ENCODE peak calls at places on chromosome 16, in five cellular contexts. One of them, this sample, is unnamed.

GRCh38 chr16:72434159-72434558 is 262.2 kb upstream of the PMFBP1 start:
- DNase-seq in body of pancreas: no peak
- DNase-seq in T-helper 2 cell: peak
- DNase-seq in T-cell: no peak
- DNase-seq in GM20000: no peak
- DNase-seq in this sample: no peak

GRCh38 chr16:74100405-74101316 is 196.0 kb upstream of the PSMD7 start:
- DNase-seq in body of pancreas: no peak
- DNase-seq in T-helper 2 cell: no peak
- DNase-seq in T-cell: no peak
- DNase-seq in GM20000: no peak
- DNase-seq in this sample: no peak

GRCh38 chr16:13042291-13042690 is 140.9 kb downstream of the SHISA9 start:
- DNase-seq in body of pancreas: no peak
- DNase-seq in T-helper 2 cell: no peak
- DNase-seq in T-cell: no peak
- DNase-seq in GM20000: no peak
- DNase-seq in this sample: no peak

GRCh38 chr16:57041182-57042156 is 50.9 kb upstream of the CPNE2 start:
- DNase-seq in body of pancreas: peak
- DNase-seq in T-helper 2 cell: peak
- DNase-seq in T-cell: peak
- DNase-seq in GM20000: peak
- DNase-seq in this sample: peak

GRCh38 chr16:70775399-70775798 is 25.6 kb downstream of the VAC14 start:
- DNase-seq in body of pancreas: no peak
- DNase-seq in T-helper 2 cell: no peak
- DNase-seq in T-cell: no peak
- DNase-seq in GM20000: no peak
- DNase-seq in this sample: no peak

GRCh38 chr16:82138478-82139285 is 31.3 kb downstream of the MPHOSPH6 start:
- DNase-seq in body of pancreas: no peak
- DNase-seq in T-helper 2 cell: no peak
- DNase-seq in T-cell: no peak
- DNase-seq in GM20000: no peak
- DNase-seq in this sample: no peak

GRCh38 chr16:78390070-78390469 is 290.6 kb downstream of the WWOX start:
- DNase-seq in body of pancreas: no peak
- DNase-seq in T-helper 2 cell: no peak
- DNase-seq in T-cell: no peak
- DNase-seq in GM20000: no peak
- DNase-seq in this sample: no peak

GRCh38 chr16:30710971-30711370 is 12.0 kb downstream of the SRCAP start:
- DNase-seq in body of pancreas: no peak
- DNase-seq in T-helper 2 cell: no peak
- DNase-seq in T-cell: no peak
- DNase-seq in GM20000: no peak
- DNase-seq in this sample: no peak

GRCh38 chr16:22313141-22313781 is 16.1 kb downstream of the POLR3E start:
- DNase-seq in body of pancreas: no peak
- DNase-seq in T-helper 2 cell: no peak
- DNase-seq in T-cell: no peak
- DNase-seq in GM20000: no peak
- DNase-seq in this sample: no peak

GRCh38 chr16:4330277-4330882 is 14.5 kb downstream of the GLIS2 start:
- DNase-seq in body of pancreas: peak
- DNase-seq in T-helper 2 cell: peak
- DNase-seq in T-cell: peak
- DNase-seq in GM20000: peak
- DNase-seq in this sample: peak

GRCh38 chr16:13660807-13661206 is 259.1 kb upstream of the ERCC4 start:
- DNase-seq in body of pancreas: no peak
- DNase-seq in T-helper 2 cell: no peak
- DNase-seq in T-cell: no peak
- DNase-seq in GM20000: no peak
- DNase-seq in this sample: no peak